ENCODE peak calls at places on chromosome 18, in nine cellular contexts. S is CD4-positive, CD25-positive, alpha-beta regulatory T cell; L is aorta; T is gastrocnemius medialis; R is PC-3; F is heart left ventricle; G is naive thymus-derived CD4-positive, alpha-beta T cell; E is prostate gland; H is astrocyte. P is an unnamed sample. For H3K4me1, the result is how much of the 10 kb centered on the place peaks cover.

GRCh38 chr18:37419866-37420265 is 145.7 kb downstream of the CELF4 start:
- DNase-seq in S (no peak), L (no peak), T (no peak), R (no peak), F (no peak), G (no peak), E (no peak), H (no peak), P (no peak)

GRCh38 chr18:12315481-12315880 is 7.4 kb downstream of the TUBB6 start:
- DNase-seq in S (no peak), L (no peak), T (no peak), R (no peak), F (no peak), G (no peak), E (no peak), H (no peak), P (no peak)

GRCh38 chr18:76149284-76149683 is 345.8 kb downstream of the ZNF516 start:
- DNase-seq in S (no peak), L (no peak), T (no peak), R (no peak), F (no peak), G (no peak), E (no peak), H (no peak), P (no peak)

GRCh38 chr18:50143295-50143694 is 51.7 kb downstream of the MYO5B start:
- DNase-seq in S (no peak), L (no peak), T (no peak), R (peak), F (no peak), G (no peak), E (no peak), H (peak), P (no peak)

GRCh38 chr18:48983793-48984437 is 33.1 kb upstream of the SMAD7 start:
- DNase-seq in S (no peak), L (no peak), T (no peak), R (no peak), F (no peak), G (peak), E (no peak), H (no peak), P (no peak)

GRCh38 chr18:62368100-62368499 is 43.0 kb downstream of the TNFRSF11A start:
- DNase-seq in S (no peak), L (no peak), T (no peak), R (no peak), F (no peak), G (no peak), E (no peak), H (no peak), P (no peak)

GRCh38 chr18:63253428-63254372 is 65.9 kb downstream of the BCL2 start:
- DNase-seq in S (no peak), L (no peak), T (no peak), R (no peak), F (no peak), G (no peak), E (no peak), H (peak), P (no peak)

GRCh38 chr18:79697178-79697577 is 17.6 kb downstream of the CTDP1 start:
- DNase-seq in S (no peak), L (peak), T (no peak), R (no peak), F (no peak), G (no peak), E (no peak), H (no peak), P (no peak)

GRCh38 chr18:9364242-9364641 is 29.7 kb downstream of the TWSG1 start:
- DNase-seq in S (no peak), L (no peak), T (no peak), R (peak), F (no peak), G (no peak), E (no peak), H (peak), P (no peak)

GRCh38 chr18:5276947-5277346 is 18.6 kb downstream of the ZBTB14 start:
- DNase-seq in S (no peak), L (no peak), T (no peak), R (no peak), F (no peak), G (no peak), E (no peak), H (no peak), P (no peak)

GRCh38 chr18:12336887-12337286 is 28.8 kb downstream of the TUBB6 start:
- DNase-seq in S (no peak), L (no peak), T (no peak), R (peak), F (no peak), G (no peak), E (no peak), H (peak), P (no peak)

GRCh38 chr18:46623541-46623940 is 33.5 kb downstream of the LOXHD1 start:
- DNase-seq in S (no peak), L (peak), T (no peak), R (no peak), F (no peak), G (peak), E (no peak), H (no peak), P (no peak)

GRCh38 chr18:57916684-57917083 is 113.6 kb upstream of the ATP8B1 start:
- DNase-seq in S (no peak), L (no peak), T (no peak), R (no peak), F (no peak), G (no peak), E (no peak), H (no peak), P (no peak)
- H3K27ac ChIP-seq in S (no peak), L (no peak), T (no peak), R (no peak), F (no peak), G (no peak), E (no peak), H (no peak), P (no peak)

GRCh38 chr18:57352271-57352701 is at the start of gene ST8SIA3:
- DNase-seq in S (no peak), L (no peak), T (no peak), R (no peak), F (no peak), G (no peak), E (no peak), H (no peak), P (no peak)
- H3K4me3 ChIP-seq in S (no peak), L (no peak), T (no peak), R (no peak), F (no peak), G (no peak), E (no peak), H (no peak), P (no peak)

GRCh38 chr18:8114480-8114879 is 494.8 kb upstream of the RAB12 start:
- DNase-seq in S (no peak), L (no peak), T (no peak), R (no peak), F (no peak), G (no peak), E (no peak), H (no peak), P (no peak)

GRCh38 chr18:8116346-8117007 is 492.8 kb upstream of the RAB12 start:
- DNase-seq in S (no peak), L (no peak), T (no peak), R (peak), F (no peak), G (no peak), E (no peak), H (peak), P (no peak)

GRCh38 chr18:8121091-8121490 is 488.1 kb upstream of the RAB12 start:
- DNase-seq in S (no peak), L (no peak), T (no peak), R (no peak), F (no peak), G (no peak), E (no peak), H (no peak), P (no peak)

GRCh38 chr18:8121942-8122480 is 487.2 kb upstream of the RAB12 start:
- DNase-seq in S (no peak), L (no peak), T (no peak), R (peak), F (no peak), G (no peak), E (no peak), H (peak), P (peak)

DNA sequence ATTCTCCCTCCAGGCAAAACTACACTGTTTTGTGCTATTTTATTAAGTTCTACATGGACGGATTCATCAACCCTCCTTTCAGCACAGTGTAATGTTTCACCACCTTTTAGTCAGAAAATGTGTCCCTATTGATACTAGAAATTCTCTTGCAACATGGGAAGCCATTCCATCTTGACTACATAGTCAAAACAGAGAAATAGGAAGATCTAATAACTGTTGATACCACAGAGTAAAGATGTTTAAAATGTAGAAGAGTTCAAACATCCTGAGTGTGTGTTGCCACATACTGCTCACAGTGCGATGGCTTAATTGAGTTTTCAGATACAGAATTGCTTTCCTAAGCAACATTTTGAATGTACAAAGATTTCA is 492.2 kb upstream of the RAB12 start:
- DNase-seq in S (no peak), L (no peak), T (no peak), R (no peak), F (no peak), G (no peak), E (no peak), H (no peak), P (no peak)
- H3K4me1 ChIP-seq in S (under half), L (under half), T (under half), R (under half), F (under half), G (under half), E (under half), H (under half), P (under half)

GRCh38 chr18:77208969-77209368 is 40.7 kb upstream of the GALR1 start:
- DNase-seq in S (no peak), L (peak), T (no peak), R (peak), F (peak), G (peak), E (no peak), H (peak), P (no peak)

GRCh38 chr18:77205769-77206168 is 43.9 kb upstream of the GALR1 start:
- DNase-seq in S (no peak), L (no peak), T (no peak), R (no peak), F (no peak), G (no peak), E (no peak), H (no peak), P (no peak)

GRCh38 chr18:77207540-77207939 is 42.1 kb upstream of the GALR1 start:
- DNase-seq in S (peak), L (peak), T (peak), R (peak), F (peak), G (peak), E (no peak), H (peak), P (no peak)

GRCh38 chr18:77209587-77209986 is 40.1 kb upstream of the GALR1 start:
- DNase-seq in S (no peak), L (no peak), T (peak), R (peak), F (no peak), G (no peak), E (no peak), H (peak), P (no peak)

GRCh38 chr18:77206676-77207370 is 42.8 kb upstream of the GALR1 start:
- DNase-seq in S (no peak), L (peak), T (peak), R (no peak), F (peak), G (no peak), E (no peak), H (peak), P (no peak)
- H3K27ac ChIP-seq in S (peak), L (no peak), T (peak), R (no peak), F (no peak), G (no peak), E (no peak), H (no peak), P (no peak)

P was measured in RWPE2.